ENCODE peak calls at places on chromosomes 7 and 10, in four cellular contexts. R is stimulated activated naive CD4-positive, alpha-beta T cell; C is pancreas; F is brain microvascular endothelial cell. X is an unnamed sample.

GRCh38 chr7:30459591-30460245 is 18.9 kb downstream of the NOD1 start:
- DNase-seq in R (no peak), C (no peak), F (peak), X (peak)

GRCh38 chr10:117980216-117980615 is 66.5 kb downstream of the RAB11FIP2 start:
- DNase-seq in R (no peak), C (no peak), F (peak), X (peak)

GRCh38 chr7:157136372-157136771 is 2.4 kb upstream of the UBE3C start:
- DNase-seq in R (no peak), C (no peak), F (peak), X (peak)

GRCh38 chr7:92837214-92837749 is 909 bp upstream of the CDK6 start:
- DNase-seq in R (no peak), C (no peak), F (no peak), X (peak)

GRCh38 chr7:505171-505570 is 14.5 kb downstream of the PDGFA start:
- DNase-seq in R (no peak), C (peak), F (no peak), X (no peak)

GRCh38 chr7:17773289-17773626 is 167.0 kb downstream of the SNX13 start:
- DNase-seq in R (no peak), C (no peak), F (peak), X (peak)

GRCh38 chr7:75987026-75987804 is 7.2 kb downstream of the TMEM120A start:
- DNase-seq in R (no peak), C (no peak), F (no peak), X (no peak)

GRCh38 chr7:150927157-150927953 is 50.8 kb downstream of the KCNH2 start:
- DNase-seq in R (no peak), C (no peak), F (no peak), X (no peak)

GRCh38 chr10:97039538-97040247 is 146.1 kb downstream of the SLIT1 start:
- DNase-seq in R (no peak), C (no peak), F (no peak), X (no peak)

GRCh38 chr10:62934258-62934657 is 118.1 kb upstream of the EGR2 start:
- DNase-seq in R (no peak), C (no peak), F (no peak), X (no peak)

GRCh38 chr7:19069842-19070241 is 47.6 kb downstream of the TWIST1 start:
- DNase-seq in R (no peak), C (no peak), F (no peak), X (peak)

GRCh38 chr7:24395512-24395911 is 111.5 kb downstream of the NPY start:
- DNase-seq in R (no peak), C (no peak), F (no peak), X (no peak)

GRCh38 chr7:116420003-116420402 is 79.5 kb upstream of the CAV2 start:
- DNase-seq in R (no peak), C (no peak), F (no peak), X (no peak)

GRCh38 chr10:114548662-114549061 is 109.4 kb downstream of the ABLIM1 start:
- DNase-seq in R (no peak), C (no peak), F (peak), X (peak)

GRCh38 chr10:104098360-104098925 is 12.8 kb upstream of the COL17A1 start:
- DNase-seq in R (no peak), C (no peak), F (peak), X (peak)

GRCh38 chr7:50821457-50821977 is 38.8 kb upstream of the GRB10 start:
- DNase-seq in R (no peak), C (no peak), F (peak), X (peak)

GRCh38 chr7:70614237-70614984 is 517.5 kb upstream of the GALNT17 start:
- DNase-seq in R (no peak), C (peak), F (no peak), X (peak)

GRCh38 chr10:131354380-131354779 is 42.9 kb upstream of the TCERG1L start:
- DNase-seq in R (no peak), C (no peak), F (no peak), X (peak)

GRCh38 chr7:78175330-78175729 is 376.8 kb downstream of the PHTF2 start:
- DNase-seq in R (no peak), C (no peak), F (no peak), X (no peak)

GRCh38 chr10:103912759-103913158 is 5.2 kb downstream of the STN1 start:
- DNase-seq in R (no peak), C (no peak), F (no peak), X (no peak)

GRCh38 chr7:139394553-139394952 is 34.9 kb downstream of the LUC7L2 start:
- DNase-seq in R (peak), C (no peak), F (no peak), X (no peak)

GRCh38 chr7:152617056-152617455 is 58.9 kb downstream of the XRCC2 start:
- DNase-seq in R (no peak), C (no peak), F (no peak), X (no peak)

GRCh38 chr7:3346082-3346481 is 45.0 kb downstream of the SDK1 start:
- DNase-seq in R (no peak), C (no peak), F (no peak), X (no peak)

GRCh38 chr7:91031757-91032156 is 232.5 kb upstream of the FZD1 start:
- DNase-seq in R (no peak), C (no peak), F (no peak), X (no peak)

GRCh38 chr10:65949543-65949942 is 976.3 kb upstream of the LRRTM3 start:
- DNase-seq in R (no peak), C (no peak), F (no peak), X (no peak)

GRCh38 chr7:17962652-17963051 is 22.4 kb upstream of the SNX13 start:
- DNase-seq in R (no peak), C (no peak), F (no peak), X (no peak)

X was measured in cardiac fibroblast.